ENCODE peak calls at places on chromosomes 7 and 10, in six cellular contexts. A, H, C, R, B and J are unnamed samples.
A peak's percentile ranks its signal among the peaks of the same experiment; 100 is the strongest.

GRCh38 chr10:5440206-5440605 is 27.8 kb downstream of the NET1 start:
- DNase-seq in H (peak; percentile 48), R (no peak), B (no peak), C (no peak), A (no peak), J (no peak)

GRCh38 chr10:131725736-131726459 is 174.9 kb upstream of the PPP2R2D start:
- DNase-seq in A (peak; percentile 36), H (no peak), C (no peak), B (no peak), R (no peak), J (no peak)

GRCh38 chr10:132461103-132461682 is 64.2 kb downstream of the PWWP2B start:
- DNase-seq in H (no peak), B (no peak), A (no peak), C (no peak), R (no peak), J (no peak)

GRCh38 chr7:88305044-88305443 is 1.6 kb downstream of the STEAP4 start:
- DNase-seq in C (no peak), R (no peak), H (no peak), A (no peak), B (no peak), J (no peak)

GRCh38 chr7:27745064-27745583 is 5.2 kb downstream of the TAX1BP1 start:
- DNase-seq in C (peak; percentile 3), R (no peak), H (peak; percentile 84), B (no peak), A (no peak), J (peak; percentile 19)

GRCh38 chr7:136247211-136247610 is 270.1 kb upstream of the MTPN start:
- DNase-seq in H (no peak), C (no peak), R (no peak), A (no peak), B (no peak), J (no peak)

GRCh38 chr7:77425151-77426051 is 9.3 kb upstream of the GSAP start:
- DNase-seq in B (no peak), C (no peak), A (no peak), R (peak; percentile 64), H (no peak), J (no peak)

GRCh38 chr7:34837826-34838225 is 179.8 kb downstream of the NPSR1 start:
- DNase-seq in A (peak; percentile 49), R (no peak), H (no peak), C (peak; percentile 89), B (no peak), J (no peak)

GRCh38 chr7:78307892-78308291 is 509.3 kb downstream of the PHTF2 start:
- DNase-seq in C (no peak), H (no peak), B (no peak), A (no peak), R (no peak), J (no peak)

GRCh38 chr10:21523007-21523406 is 2.5 kb downstream of the SKIDA1 start:
- DNase-seq in A (no peak), R (no peak), H (peak; percentile 20), B (no peak), C (no peak), J (no peak)

GRCh38 chr10:16585103-16585502 is 63.4 kb upstream of the C1QL3 start:
- DNase-seq in R (no peak), B (no peak), H (no peak), C (no peak), A (no peak), J (no peak)

GRCh38 chr7:5586279-5586962 is 162.8 kb upstream of the TNRC18 start:
- DNase-seq in C (peak; percentile 65), H (no peak), B (peak; percentile 83), A (no peak), R (no peak), J (no peak)

GRCh38 chr7:47326808-47327207 is 255.1 kb downstream of the TNS3 start:
- DNase-seq in C (no peak), B (no peak), A (no peak), H (no peak), R (no peak), J (peak; percentile 65)

GRCh38 chr10:7277874-7278273 is 133.0 kb downstream of the SFMBT2 start:
- DNase-seq in H (no peak), A (no peak), C (no peak), B (no peak), R (no peak), J (no peak)

GRCh38 chr7:74306737-74307469 is 17.7 kb downstream of the CLIP2 start:
- DNase-seq in H (no peak), R (peak; percentile 49), A (peak; percentile 72), B (no peak), C (no peak), J (peak; percentile 55)

GRCh38 chr10:35626971-35627507 is 15.1 kb downstream of the FZD8 start:
- DNase-seq in B (no peak), H (no peak), A (no peak), C (no peak), R (no peak), J (no peak)

GRCh38 chr10:13890233-13890616 is 303.5 kb downstream of the PRPF18 start:
- DNase-seq in R (no peak), H (no peak), B (no peak), A (no peak), C (no peak), J (no peak)

GRCh38 chr10:12531305-12531738 is 182.0 kb downstream of the CAMK1D start:
- DNase-seq in R (no peak), B (peak; percentile 40), A (peak; percentile 57), H (no peak), C (no peak), J (no peak)

GRCh38 chr7:132564090-132564489 is 12.2 kb downstream of the PLXNA4 start:
- DNase-seq in A (no peak), C (no peak), H (no peak), B (no peak), R (no peak), J (no peak)

GRCh38 chr7:67452516-67453026 is 455.9 kb downstream of the TYW1 start:
- DNase-seq in H (no peak), A (no peak), B (no peak), R (no peak), C (no peak), J (no peak)

GRCh38 chr7:100510437-100511239 is 26.9 kb downstream of the NYAP1 start:
- DNase-seq in H (no peak), R (no peak), A (no peak), C (no peak), B (no peak), J (no peak)

GRCh38 chr7:106239406-106239805 is 45.4 kb downstream of the NAMPT start:
- DNase-seq in H (no peak), A (no peak), R (no peak), B (no peak), C (no peak), J (peak; percentile 45)

GRCh38 chr10:112915590-112916572 is 34.2 kb upstream of the TCF7L2 start:
- DNase-seq in C (no peak), B (no peak), H (no peak), A (no peak), R (no peak), J (peak; percentile 14)

GRCh38 chr10:69807122-69807521 is 5.4 kb downstream of the COL13A1 start:
- DNase-seq in C (no peak), B (no peak), R (no peak), A (no peak), H (no peak), J (peak; percentile 31)

GRCh38 chr7:2100278-2101205 is 132.2 kb downstream of the MAD1L1 start:
- DNase-seq in R (peak; percentile 45), B (peak; percentile 17), C (no peak), H (peak; percentile 70), A (no peak), J (no peak)

GRCh38 chr10:59829024-59829423 is 75.8 kb upstream of the MRLN start:
- DNase-seq in A (no peak), C (no peak), R (no peak), H (no peak), B (no peak), J (peak; percentile 6)

GRCh38 chr7:77482015-77482414 is 55.1 kb upstream of the PTPN12 start:
- DNase-seq in B (no peak), A (no peak), C (no peak), R (no peak), H (peak; percentile 78), J (peak; percentile 23)

GRCh38 chr7:120272261-120272895 is 597 bp upstream of the KCND2 start:
- DNase-seq in B (peak; percentile 85), H (peak; percentile 68), A (no peak), C (peak; percentile 46), R (peak; percentile 83), J (peak; percentile 59)

GRCh38 chr7:102009628-102010027 is 192.2 kb downstream of the CUX1 start:
- DNase-seq in H (no peak), R (no peak), B (no peak), C (no peak), A (no peak), J (no peak)

GRCh38 chr7:101126651-101127459 is at the start of gene SERPINE1:
- DNase-seq in H (peak; percentile 93), R (peak; percentile 68), A (peak; percentile 73), B (peak; percentile 29), C (no peak), J (peak; percentile 100)

GRCh38 chr10:120557296-120557810 is 100.3 kb downstream of the PLPP4 start:
- DNase-seq in H (no peak), R (peak; percentile 71), C (no peak), A (no peak), B (no peak), J (no peak)

GRCh38 chr7:158828343-158829020 is 827 bp downstream of the ESYT2 start:
- DNase-seq in B (no peak), R (peak; percentile 69), H (peak; percentile 68), A (no peak), C (no peak), J (no peak)

GRCh38 chr10:62244785-62245595 is 23.7 kb downstream of the RTKN2 start:
- DNase-seq in H (peak; percentile 79), B (peak; percentile 42), C (peak; percentile 8), R (peak; percentile 46), A (no peak), J (peak; percentile 69)

GRCh38 chr10:133350283-133350949 is 3.2 kb downstream of the PRAP1 start:
- DNase-seq in A (no peak), H (no peak), B (no peak), R (no peak), C (no peak), J (no peak)

GRCh38 chr7:2095533-2095932 is 137.2 kb downstream of the MAD1L1 start:
- DNase-seq in A (no peak), C (no peak), H (no peak), B (no peak), R (no peak), J (no peak)